ENCODE peak calls at places on chromosomes 4 and X, in seven cellular contexts. Y is K562, Z is IMR-90, B is H1, O is SK-N-SH, V is HepG2, K is GM12878. I is an unnamed sample.

GRCh38 chr4:86685401-86685800 is 91.3 kb downstream of the PTPN13 start:
- DNase-seq in Y (no peak), O (peak; percentile 5), V (peak; percentile 1), B (no peak), K (no peak), Z (peak; percentile 12), I (no peak)

GRCh38 chr4:90825849-90826248 is 698.7 kb downstream of the CCSER1 start:
- DNase-seq in B (no peak), Y (no peak), O (no peak), K (no peak), Z (no peak), V (no peak), I (no peak)

GRCh38 chr4:171966356-171966755 is 153.2 kb downstream of the GALNTL6 start:
- DNase-seq in Y (no peak), B (no peak), K (no peak), Z (no peak), V (no peak), O (no peak), I (no peak)

GRCh38 chr4:76087007-76087769 is 12.7 kb downstream of the ART3 start:
- DNase-seq in Z (peak; percentile 61), V (peak; percentile 86), Y (peak; percentile 62), K (no peak), O (peak; percentile 51), B (peak; percentile 59), I (peak; percentile 56)

GRCh38 chr4:1777822-1778641 is 15.1 kb upstream of the FGFR3 start:
- DNase-seq in O (no peak), Y (peak; percentile 82), B (peak; percentile 56), K (no peak), V (peak; percentile 81), Z (no peak), I (peak; percentile 63)

GRCh38 chrX:18353931-18354368 is 538 bp downstream of the SCML2 start:
- DNase-seq in K (no peak), B (no peak), Z (no peak), Y (peak; percentile 46), V (peak; percentile 7), O (peak; percentile 70), I (peak; percentile 24)

GRCh38 chr4:112145326-112145819 is at the start of gene FAM241A:
- DNase-seq in B (no peak), K (no peak), O (peak; percentile 96), V (peak; percentile 29), Z (peak; percentile 64), Y (peak; percentile 97), I (peak; percentile 80)

GRCh38 chrX:16771483-16772398 is 14.5 kb upstream of the TXLNG start:
- DNase-seq in B (no peak), O (peak; percentile 44), Z (peak; percentile 86), Y (peak; percentile 56), V (peak; percentile 86), K (no peak), I (peak; percentile 86)

GRCh38 chrX:108130889-108131288 is 39.3 kb downstream of the ATG4A start:
- DNase-seq in K (no peak), Y (no peak), Z (no peak), O (no peak), B (no peak), V (no peak), I (no peak)

GRCh38 chrX:68997911-68998310 is 167.3 kb downstream of the PJA1 start:
- DNase-seq in K (no peak), O (no peak), Y (no peak), V (no peak), B (no peak), Z (peak; percentile 83), I (no peak)

GRCh38 chr4:6332669-6333050 is 63.0 kb downstream of the WFS1 start:
- DNase-seq in Y (no peak), O (no peak), B (no peak), Z (no peak), V (no peak), K (no peak), I (no peak)

GRCh38 chr4:118348886-118349285 is 3.9 kb downstream of the PRSS12 start:
- DNase-seq in K (no peak), Y (no peak), B (no peak), O (no peak), Z (no peak), V (no peak), I (no peak)

GRCh38 chr4:153521995-153522799 is 56.0 kb downstream of the TMEM131L start:
- DNase-seq in Z (no peak), V (no peak), O (no peak), B (no peak), K (peak; percentile 71), Y (no peak), I (no peak)

GRCh38 chr4:43587746-43588145 is 695.2 kb downstream of the GRXCR1 start:
- DNase-seq in K (no peak), V (no peak), B (no peak), Z (no peak), O (no peak), Y (no peak), I (no peak)

GRCh38 chr4:66017671-66018070 is 347.4 kb upstream of the EPHA5 start:
- DNase-seq in Z (no peak), V (no peak), B (no peak), O (no peak), K (no peak), Y (no peak), I (no peak)

GRCh38 chr4:66482186-66482585 is 811.9 kb upstream of the EPHA5 start:
- DNase-seq in Y (no peak), K (no peak), Z (no peak), V (no peak), O (no peak), B (no peak), I (no peak)

GRCh38 chr4:181427076-181427475 is 816.1 kb upstream of the TENM3 start:
- DNase-seq in Z (no peak), V (no peak), Y (no peak), B (no peak), O (peak; percentile 14), K (no peak), I (no peak)

GRCh38 chrX:107940095-107940494 is 42.1 kb downstream of the TEX13B start:
- DNase-seq in Z (no peak), K (no peak), Y (no peak), V (peak; percentile 16), B (no peak), O (no peak), I (no peak)

GRCh38 chr4:185018834-185019450 is 652 bp downstream of the HELT start:
- DNase-seq in V (no peak), K (no peak), O (peak; percentile 36), B (no peak), Y (no peak), Z (no peak), I (no peak)

GRCh38 chrX:24424948-24425347 is 40.1 kb upstream of the PDK3 start:
- DNase-seq in V (no peak), K (no peak), Z (peak; percentile 22), Y (no peak), O (no peak), B (no peak), I (no peak)

DNA sequence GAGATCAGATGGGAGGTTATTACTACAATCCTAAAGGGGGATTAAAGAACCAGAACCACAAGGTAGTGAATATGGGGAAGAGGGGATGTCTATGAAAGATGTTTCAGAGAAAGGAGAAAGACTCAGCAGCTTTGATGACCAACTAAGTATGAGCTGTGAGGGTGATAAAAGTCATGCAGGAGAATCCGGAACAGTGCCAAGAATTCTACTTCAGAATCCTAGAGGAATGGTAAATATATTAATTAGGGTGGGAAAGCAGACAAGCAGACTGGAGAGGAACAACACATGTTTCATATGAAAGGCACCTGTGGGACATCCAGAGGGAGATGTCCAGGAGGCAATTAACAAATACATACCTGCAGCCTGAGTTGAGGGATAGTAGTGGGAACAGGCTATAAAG is 642.2 kb upstream of the DIPK2B start:
- DNase-seq in K (no peak), Y (no peak), V (no peak), O (no peak), Z (no peak), B (no peak), I (no peak)
- TF ChIP-seq USF2 in K (no peak), Y (no peak), V (no peak), O (no peak), Z (no peak), B (no peak), I (no peak)

DNA sequence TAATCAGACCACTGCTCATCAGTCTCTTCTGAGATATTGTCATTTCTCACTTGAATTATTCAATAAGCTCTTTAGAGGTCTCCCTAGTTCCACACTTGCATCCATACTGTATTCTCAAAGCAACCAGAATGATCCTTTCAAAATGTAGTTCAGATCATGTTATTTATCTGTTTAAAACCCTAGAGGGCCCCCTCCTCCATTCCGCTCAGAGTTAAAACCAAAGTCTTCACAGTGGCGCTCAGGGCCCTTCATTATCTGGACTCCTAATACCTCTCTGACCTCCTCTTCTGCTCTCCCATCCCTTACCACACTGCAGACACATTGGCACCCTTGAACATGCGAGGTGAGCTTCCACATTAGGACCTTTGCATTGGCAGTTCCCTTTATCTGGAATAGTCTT is 32.7 kb upstream of the HPGDS start:
- DNase-seq in V (no peak), K (no peak), B (no peak), Z (no peak), O (no peak), Y (no peak), I (no peak)
- TF ChIP-seq RAD21 in V (no peak), K (no peak), B (peak; percentile 28), Z (no peak), O (no peak), Y (no peak), I (no peak)

GRCh38 chrX:10509397-10509796 is 111.0 kb downstream of the MID1 start:
- DNase-seq in O (no peak), K (no peak), Y (no peak), B (no peak), Z (no peak), V (no peak), I (no peak)
- TF ChIP-seq USF2 in O (no peak), K (no peak), Y (no peak), B (no peak), Z (no peak), V (no peak), I (no peak)

GRCh38 chrX:389021-389441 is 2.3 kb upstream of the PPP2R3B start:
- DNase-seq in B (no peak), K (no peak), O (no peak), Y (no peak), Z (no peak), V (peak; percentile 55), I (no peak)

GRCh38 chrX:387729-388128 is 1.0 kb upstream of the PPP2R3B start:
- DNase-seq in Z (no peak), Y (no peak), O (no peak), B (no peak), K (no peak), V (no peak), I (no peak)

GRCh38 chrX:384861-385260 is 1.8 kb downstream of the PPP2R3B start:
- DNase-seq in B (no peak), Z (no peak), K (no peak), V (no peak), O (no peak), Y (no peak), I (no peak)

GRCh38 chrX:386768-387575 is at the start of gene PPP2R3B:
- DNase-seq in Y (peak; percentile 98), Z (peak; percentile 98), K (peak; percentile 95), V (peak; percentile 93), B (peak; percentile 98), O (peak; percentile 100), I (peak; percentile 99)

DNA sequence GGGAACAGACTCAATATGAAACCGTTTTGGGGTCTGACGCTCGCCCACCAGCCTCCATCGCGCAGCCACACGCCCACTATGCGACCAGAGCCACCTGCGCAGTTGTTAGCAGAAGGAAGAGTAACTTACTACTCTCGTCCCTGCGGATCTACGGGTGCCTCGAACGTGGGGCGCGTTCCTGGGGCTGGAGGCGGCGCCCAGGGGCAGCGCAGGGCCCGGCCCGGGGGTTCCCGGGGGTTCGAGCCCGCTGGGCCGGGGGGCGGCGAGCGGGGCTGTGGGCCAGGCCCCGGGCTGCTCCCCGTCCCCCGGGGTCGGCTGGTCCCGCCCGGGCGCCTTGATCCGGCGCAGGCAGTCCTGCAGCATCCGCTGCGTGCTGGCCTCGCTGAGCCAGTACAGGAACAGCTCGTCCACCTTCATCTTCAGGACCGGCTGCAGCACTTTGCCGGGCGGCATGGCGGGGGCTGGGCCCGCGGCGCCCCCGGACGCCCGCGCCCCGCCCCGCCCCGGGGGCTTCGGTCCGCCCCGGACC is 404 bp downstream of the PPP2R3B start:
- DNase-seq in O (no peak), Z (no peak), B (no peak), K (no peak), V (no peak), Y (no peak), I (no peak)
- TF ChIP-seq RAD21 in O (no peak), Z (no peak), B (no peak), K (no peak), V (no peak), Y (no peak), I (no peak)